ENCODE peak calls at places on chromosomes 7 and 10, in five cellular contexts. One of them, this sample, is unnamed.

GRCh38 chr7:75650062-75650461 is 88.7 kb downstream of the HIP1 start:
- DNase-seq in choroid plexus epithelial cell: no peak
- DNase-seq in glutamatergic neuron: peak
- DNase-seq in NCI-H345: no peak
- DNase-seq in PC-9: no peak
- DNase-seq in this sample: no peak

GRCh38 chr10:56012146-56012545 is 348.9 kb downstream of the ZWINT start:
- DNase-seq in choroid plexus epithelial cell: no peak
- DNase-seq in glutamatergic neuron: no peak
- DNase-seq in NCI-H345: no peak
- DNase-seq in PC-9: no peak
- DNase-seq in this sample: no peak

GRCh38 chr10:71349401-71349800 is 30.3 kb downstream of the SLC29A3 start:
- DNase-seq in choroid plexus epithelial cell: no peak
- DNase-seq in glutamatergic neuron: no peak
- DNase-seq in NCI-H345: no peak
- DNase-seq in PC-9: peak
- DNase-seq in this sample: no peak

GRCh38 chr7:12220321-12221046 is 9.4 kb downstream of the TMEM106B start:
- DNase-seq in choroid plexus epithelial cell: no peak
- DNase-seq in glutamatergic neuron: no peak
- DNase-seq in NCI-H345: peak
- DNase-seq in PC-9: no peak
- DNase-seq in this sample: no peak

GRCh38 chr7:82665966-82666507 is 222.5 kb upstream of the CACNA2D1 start:
- DNase-seq in choroid plexus epithelial cell: no peak
- DNase-seq in glutamatergic neuron: no peak
- DNase-seq in NCI-H345: no peak
- DNase-seq in PC-9: no peak
- DNase-seq in this sample: no peak

GRCh38 chr7:158495780-158496179 is 91.8 kb downstream of the PTPRN2 start:
- DNase-seq in choroid plexus epithelial cell: peak
- DNase-seq in glutamatergic neuron: peak
- DNase-seq in NCI-H345: peak
- DNase-seq in PC-9: no peak
- DNase-seq in this sample: no peak

GRCh38 chr7:75711634-75712494 is 26.9 kb downstream of the HIP1 start:
- DNase-seq in choroid plexus epithelial cell: peak
- DNase-seq in glutamatergic neuron: no peak
- DNase-seq in NCI-H345: no peak
- DNase-seq in PC-9: no peak
- DNase-seq in this sample: peak

GRCh38 chr10:34520084-34520483 is 295.0 kb downstream of the PARD3 start:
- DNase-seq in choroid plexus epithelial cell: no peak
- DNase-seq in glutamatergic neuron: no peak
- DNase-seq in NCI-H345: no peak
- DNase-seq in PC-9: peak
- DNase-seq in this sample: no peak

This sample was measured in IMR-90.